ENCODE peak calls at places on chromosomes 16 and 17, in seven cellular contexts. X, K, S, D, I, C and L are unnamed samples.

GRCh38 chr16:59210955-59211541 is 476.9 kb upstream of the GOT2 start:
- DNase-seq in X (no peak), K (peak; percentile 51), S (peak; percentile 92), D (no peak), I (no peak), C (no peak), L (no peak)

GRCh38 chr16:27482397-27483082 is 67.2 kb downstream of the GTF3C1 start:
- DNase-seq in X (no peak), K (no peak), S (no peak), D (no peak), I (no peak), C (no peak), L (no peak)

GRCh38 chr16:53220585-53220984 is 165.8 kb downstream of the CHD9 start:
- DNase-seq in X (no peak), K (no peak), S (peak; percentile 20), D (peak; percentile 7), I (no peak), C (peak; percentile 20), L (no peak)

GRCh38 chr16:81405702-81406113 is 38.9 kb upstream of the CMIP start:
- DNase-seq in X (no peak), K (peak; percentile 53), S (peak; percentile 91), D (no peak), I (no peak), C (peak; percentile 57), L (no peak)

GRCh38 chr16:52964290-52964689 is 88.4 kb downstream of the CHD9NB start:
- DNase-seq in X (no peak), K (no peak), S (no peak), D (no peak), I (no peak), C (no peak), L (no peak)

GRCh38 chr16:8931864-8932263 is 31.8 kb downstream of the USP7 start:
- DNase-seq in X (no peak), K (no peak), S (peak; percentile 48), D (no peak), I (no peak), C (peak; percentile 62), L (no peak)

GRCh38 chr16:2512920-2513404 is 790 bp upstream of the ATP6V0C start:
- DNase-seq in X (no peak), K (no peak), S (no peak), D (peak; percentile 58), I (no peak), C (peak; percentile 44), L (no peak)

GRCh38 chr16:11328172-11329079 is 16.8 kb upstream of the RMI2 start:
- DNase-seq in X (peak; percentile 74), K (peak; percentile 94), S (no peak), D (no peak), I (peak; percentile 95), C (no peak), L (peak; percentile 78)

GRCh38 chr16:56198044-56198754 is 6.9 kb downstream of the GNAO1 start:
- DNase-seq in X (no peak), K (no peak), S (no peak), D (no peak), I (no peak), C (no peak), L (no peak)

GRCh38 chr16:19001788-19002187 is 18.1 kb downstream of the TMC7 start:
- DNase-seq in X (no peak), K (no peak), S (no peak), D (no peak), I (no peak), C (no peak), L (no peak)

GRCh38 chr17:32944248-32945020 is 16.5 kb downstream of the TMEM98 start:
- DNase-seq in X (no peak), K (no peak), S (no peak), D (no peak), I (no peak), C (no peak), L (no peak)
- TF ChIP-seq POLR2AphosphoS5 in X (no peak), K (no peak), S (peak; percentile 30), D (no peak), I (no peak), C (no peak), L (no peak)

GRCh38 chr16:84303023-84303422 is 8.3 kb downstream of the WFDC1 start:
- DNase-seq in X (no peak), K (no peak), S (no peak), D (no peak), I (no peak), C (no peak), L (no peak)
- TF ChIP-seq TAF1 in X (no peak), K (no peak), S (no peak), D (no peak), I (no peak), C (no peak), L (no peak)

DNA sequence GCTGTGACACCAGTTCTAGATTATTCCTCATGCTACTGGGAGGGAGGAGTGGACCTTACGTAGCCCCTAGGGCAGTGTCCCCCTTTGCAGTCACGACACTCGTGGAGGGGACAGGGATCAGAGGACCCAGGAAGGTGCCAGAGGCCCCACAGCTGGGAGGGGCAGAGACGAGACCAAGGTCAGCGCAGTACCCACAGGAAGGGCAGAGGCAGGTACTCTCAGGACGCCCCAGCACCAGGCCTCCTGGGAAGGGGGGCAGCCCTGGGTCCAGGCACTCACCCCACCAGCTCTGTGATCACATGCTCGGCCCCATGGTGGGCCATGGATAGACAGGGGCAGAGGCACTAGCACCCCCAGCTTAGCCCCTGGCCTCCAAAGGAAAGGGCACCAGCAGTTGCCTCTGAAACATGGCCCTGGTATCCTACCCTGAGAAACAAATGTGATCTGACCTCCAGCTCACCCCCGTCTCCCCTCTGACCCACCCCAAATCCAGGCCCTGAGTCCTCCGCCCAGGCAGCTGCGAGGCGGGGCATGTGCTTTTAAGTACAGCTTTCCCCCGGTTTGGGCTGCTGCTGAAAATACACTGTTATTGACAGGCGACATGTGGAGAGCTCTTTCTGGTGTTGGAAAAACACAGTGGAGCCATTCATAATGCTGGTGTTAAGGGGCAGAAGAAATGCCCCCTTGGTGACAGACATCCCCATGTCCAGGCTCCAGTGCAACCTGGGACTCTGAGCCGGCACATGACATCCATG is 361.9 kb downstream of the C16orf95 start:
- DNase-seq in X (no peak), K (no peak), S (no peak), D (no peak), I (no peak), C (no peak), L (no peak)
- TF ChIP-seq POLR2AphosphoS5 in X (no peak), K (no peak), S (no peak), D (no peak), I (no peak), C (no peak), L (no peak)

DNA sequence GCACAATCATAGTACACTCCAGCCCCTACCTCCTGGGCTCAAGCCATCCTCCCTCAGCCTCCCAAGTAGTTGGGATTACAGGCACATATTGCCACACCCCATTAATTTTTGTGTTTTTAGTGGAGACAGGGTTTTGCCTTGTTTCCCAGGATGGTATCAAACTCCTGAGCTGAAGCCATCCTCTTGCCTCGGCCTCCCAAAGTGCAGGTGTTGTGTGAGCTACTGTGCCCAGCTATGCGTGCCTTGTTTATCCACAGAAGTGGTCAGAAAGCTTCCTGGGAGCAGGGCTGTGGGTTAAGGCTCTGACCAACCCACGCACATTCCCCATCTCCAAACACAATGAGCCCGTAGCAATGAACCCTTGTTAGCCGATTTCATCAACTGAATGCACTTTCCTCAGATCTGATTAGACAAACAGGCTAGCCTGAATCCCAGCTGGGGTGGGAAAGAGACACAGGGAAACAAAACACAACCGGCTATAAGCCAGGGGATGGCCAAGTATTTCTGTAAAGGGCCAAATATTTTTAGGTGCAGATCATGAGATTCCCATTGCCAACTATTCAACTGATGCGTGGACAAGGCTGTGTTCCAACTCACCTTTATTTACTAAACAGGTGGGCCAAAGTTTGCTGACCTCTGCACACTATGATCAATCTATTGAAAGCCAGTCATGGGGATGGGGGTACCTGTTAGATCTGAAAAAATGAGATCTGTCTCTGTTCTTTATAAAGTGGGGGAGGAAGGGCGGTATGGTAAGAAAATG is 193.6 kb downstream of the CPPED1 start:
- DNase-seq in X (no peak), K (no peak), S (peak; percentile 86), D (no peak), I (no peak), C (no peak), L (no peak)
- TF ChIP-seq TAF1 in X (no peak), K (no peak), S (no peak), D (no peak), I (no peak), C (no peak), L (no peak)